ENCODE peak calls at places on chromosomes 16 and 17, in eight cellular contexts. V, A, S, N, U, E, G and H are unnamed samples.

GRCh38 chr16:75288596-75289120 is 37.2 kb upstream of the BCAR1 start:
- DNase-seq in V (no peak), A (peak), S (no peak), N (no peak), U (peak), E (no peak), G (no peak), H (no peak)

GRCh38 chr16:56422896-56423441 is 2.4 kb downstream of the AMFR start:
- DNase-seq in V (no peak), A (no peak), S (no peak), N (no peak), U (no peak), E (no peak), G (no peak), H (no peak)

GRCh38 chr17:42518755-42519545 is 17.1 kb upstream of the NAGLU start:
- DNase-seq in V (no peak), A (no peak), S (peak), N (no peak), U (peak), E (no peak), G (no peak), H (no peak)

GRCh38 chr17:78041401-78042179 is 83.1 kb downstream of the TNRC6C start:
- DNase-seq in V (peak), A (no peak), S (no peak), N (no peak), U (no peak), E (no peak), G (no peak), H (no peak)

GRCh38 chr16:70659953-70660671 is 13.8 kb downstream of the IL34 start:
- DNase-seq in V (no peak), A (no peak), S (no peak), N (peak), U (no peak), E (no peak), G (peak), H (no peak)

GRCh38 chr16:11254913-11255736 is 879 bp downstream of the SOCS1 start:
- DNase-seq in V (peak), A (peak), S (no peak), N (peak), U (no peak), E (peak), G (no peak), H (peak)

GRCh38 chr17:15411556-15412198 is 55.7 kb downstream of the CDRT4 start:
- DNase-seq in V (no peak), A (no peak), S (no peak), N (peak), U (no peak), E (no peak), G (no peak), H (no peak)

GRCh38 chr16:30066882-30067583 is 1.5 kb downstream of the ALDOA start:
- DNase-seq in V (no peak), A (no peak), S (no peak), N (no peak), U (no peak), E (peak), G (no peak), H (no peak)

GRCh38 chr17:82238562-82239201 is 9.8 kb downstream of the SLC16A3 start:
- DNase-seq in V (peak), A (peak), S (no peak), N (peak), U (peak), E (peak), G (peak), H (no peak)

GRCh38 chr17:47669060-47669459 is 19.3 kb downstream of the KPNB1 start:
- DNase-seq in V (no peak), A (no peak), S (no peak), N (no peak), U (no peak), E (no peak), G (no peak), H (no peak)

GRCh38 chr16:75208861-75209505 is 2.0 kb upstream of the CTRB2 start:
- DNase-seq in V (no peak), A (no peak), S (no peak), N (no peak), U (no peak), E (no peak), G (no peak), H (no peak)

GRCh38 chr16:51888021-51888420 is 658.9 kb downstream of the TOX3 start:
- DNase-seq in V (no peak), A (no peak), S (no peak), N (peak), U (no peak), E (no peak), G (no peak), H (no peak)

GRCh38 chr17:32998893-32999240 is 7.2 kb downstream of the SPACA3 start:
- DNase-seq in V (no peak), A (no peak), S (no peak), N (peak), U (no peak), E (no peak), G (no peak), H (peak)

GRCh38 chr16:590165-590874 is 454 bp downstream of the RAB40C start:
- DNase-seq in V (no peak), A (peak), S (peak), N (peak), U (peak), E (no peak), G (no peak), H (no peak)

GRCh38 chr16:71867934-71868333 is 16.0 kb downstream of the ZNF821 start:
- DNase-seq in V (no peak), A (no peak), S (no peak), N (no peak), U (no peak), E (peak), G (no peak), H (no peak)

GRCh38 chr17:57090560-57091185 is 5.6 kb downstream of the AKAP1 start:
- DNase-seq in V (no peak), A (no peak), S (no peak), N (no peak), U (no peak), E (no peak), G (no peak), H (no peak)